ENCODE peak calls at places on chromosome 19, in nine cellular contexts. F is GM23338, B is right atrium auricular region, C is left ventricle myocardium inferior, Z is AG04450, Y is heart right ventricle, V is IMR-90, H is GM23248, P is K562. X is an unnamed sample.
A peak's percentile ranks its signal among the peaks of the same experiment; 100 is the strongest.

GRCh38 chr19:10603084-10603872 is 16.2 kb upstream of the AP1M2 start:
- DNase-seq in Z (no peak), B (peak; percentile 63), P (peak; percentile 64), Y (peak; percentile 34), F (peak; percentile 56), H (no peak), C (peak; percentile 39), V (no peak), X (peak; percentile 86)

GRCh38 chr19:17860331-17860992 is 752 bp downstream of the RPL18A start:
- DNase-seq in P (peak; percentile 41), V (no peak), Y (no peak), C (no peak), F (no peak), B (no peak), H (peak; percentile 61), Z (no peak), X (no peak)

GRCh38 chr19:43620061-43621001 is 902 bp upstream of the ZNF428 start:
- DNase-seq in B (no peak), Z (no peak), V (no peak), C (no peak), F (no peak), Y (peak; percentile 87), P (peak; percentile 52), H (no peak), X (no peak)

GRCh38 chr19:35013047-35013819 is 13.1 kb downstream of the GRAMD1A start:
- DNase-seq in P (peak; percentile 76), V (peak; percentile 57), Y (peak; percentile 81), C (peak; percentile 76), B (peak; percentile 86), H (peak; percentile 65), F (peak; percentile 87), Z (no peak), X (peak; percentile 86)

GRCh38 chr19:2488942-2489731 is 13.2 kb downstream of the GADD45B start:
- DNase-seq in H (peak; percentile 82), Z (no peak), V (no peak), P (no peak), F (peak; percentile 75), Y (peak; percentile 73), B (no peak), C (peak; percentile 62), X (peak; percentile 76)

GRCh38 chr19:15187026-15188007 is 13.5 kb downstream of the NOTCH3 start:
- DNase-seq in B (no peak), V (no peak), F (peak; percentile 82), Z (no peak), Y (no peak), P (peak; percentile 71), C (no peak), H (peak; percentile 44), X (no peak)

GRCh38 chr19:43976732-43977131 is 7.3 kb upstream of the ZNF155 start:
- DNase-seq in H (no peak), Z (no peak), P (no peak), Y (no peak), C (no peak), V (no peak), B (no peak), F (no peak), X (no peak)

GRCh38 chr19:47582320-47582909 is 9.5 kb upstream of the ZNF541 start:
- DNase-seq in V (peak; percentile 85), B (no peak), Z (no peak), H (no peak), C (no peak), Y (no peak), P (no peak), F (no peak), X (no peak)

GRCh38 chr19:44847144-44848035 is 1.3 kb downstream of the NECTIN2 start:
- DNase-seq in Z (no peak), P (peak; percentile 67), Y (peak; percentile 74), C (peak; percentile 70), V (peak; percentile 58), H (peak; percentile 80), B (peak; percentile 87), F (peak; percentile 85), X (peak; percentile 85)

GRCh38 chr19:47619763-47620162 is 10.8 kb downstream of the BICRA start:
- DNase-seq in F (peak; percentile 87), Z (no peak), B (no peak), V (peak; percentile 73), H (no peak), C (no peak), Y (no peak), P (no peak), X (no peak)

GRCh38 chr19:17302391-17303166 is 646 bp downstream of the ABHD8 start:
- DNase-seq in Y (no peak), P (no peak), C (no peak), Z (no peak), F (peak; percentile 72), H (no peak), V (no peak), B (no peak), X (no peak)

GRCh38 chr19:11179716-11180297 is 17.5 kb downstream of the KANK2 start:
- DNase-seq in B (no peak), V (no peak), Z (no peak), H (no peak), P (no peak), C (no peak), F (no peak), Y (no peak), X (no peak)

DNA sequence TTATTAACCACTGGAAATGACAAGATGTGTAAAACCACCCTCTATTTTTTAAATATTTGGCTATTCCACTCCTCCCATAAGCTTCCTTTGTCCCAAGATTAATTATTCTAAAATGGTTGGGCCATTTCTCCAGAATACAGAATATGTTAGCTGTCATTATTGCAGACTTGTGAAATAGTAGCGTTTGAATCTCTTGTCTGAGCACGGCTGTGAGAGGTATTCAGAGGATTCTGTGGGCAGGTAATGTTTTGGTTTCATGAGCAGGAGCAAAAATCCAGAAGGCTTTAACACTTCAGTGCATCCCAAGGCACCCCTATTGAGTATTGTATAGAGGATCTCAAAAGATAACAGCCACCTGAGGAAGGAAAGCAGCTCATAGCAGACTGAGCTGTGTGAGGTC is 256.0 kb downstream of the UQCRFS1 start:
- DNase-seq in Y (no peak), B (no peak), H (no peak), C (no peak), V (no peak), P (no peak), F (no peak), Z (no peak), X (no peak)
- H3K27ac ChIP-seq in Y (no peak overlapping the region), B (no peak overlapping the region), H (no peak overlapping the region), C (no peak overlapping the region), V (no peak overlapping the region), P (no peak overlapping the region), F (no peak overlapping the region), Z (no peak overlapping the region), X (no peak overlapping the region)

DNA sequence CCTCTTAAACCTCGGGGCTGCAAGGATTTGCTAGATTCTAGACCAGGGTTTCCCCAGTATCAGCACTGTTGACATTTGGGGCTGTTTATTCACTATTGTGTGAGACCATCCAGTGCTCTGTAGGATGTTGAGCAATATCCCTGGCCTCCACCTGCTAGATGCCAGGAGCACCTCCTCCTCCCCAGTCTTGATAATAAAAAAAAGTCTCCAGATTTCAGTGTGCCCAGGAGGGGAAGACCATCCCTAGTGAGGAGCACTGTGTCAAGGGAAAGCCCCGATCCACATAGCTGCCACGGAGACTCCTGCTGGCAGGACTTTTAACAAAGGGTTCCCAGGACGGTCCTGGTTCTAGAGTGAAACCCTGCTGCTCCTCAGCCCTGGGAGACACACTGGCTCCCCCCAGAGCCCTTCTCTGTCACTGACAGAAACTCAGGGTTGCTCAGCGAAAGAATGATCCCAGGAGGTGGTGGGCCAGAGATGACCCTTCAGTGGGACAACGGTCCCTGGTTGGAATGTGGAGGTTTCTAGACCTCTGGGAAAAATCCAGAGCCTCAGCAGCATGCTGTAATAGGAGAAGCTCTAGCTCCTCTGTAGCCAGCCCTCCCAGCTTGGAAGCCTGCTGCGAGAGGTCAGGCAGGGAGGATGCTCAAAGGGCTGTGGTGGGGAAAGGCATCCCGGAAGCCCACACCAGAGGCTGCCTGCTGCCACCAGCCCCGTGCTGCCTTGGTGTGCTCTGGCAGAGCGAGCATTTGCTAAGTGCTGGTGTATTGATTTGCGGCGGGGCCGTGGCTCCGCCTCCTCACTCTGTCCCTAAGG is 20.3 kb downstream of the LYL1 start:
- DNase-seq in P (peak; percentile 49), Y (no peak), Z (no peak), V (peak; percentile 62), B (no peak), F (peak; percentile 74), H (peak; percentile 63), C (no peak), X (no peak)
- H3K4me3 ChIP-seq in P (no peak overlapping the region), Y (no peak overlapping the region), Z (no peak overlapping the region), V (no peak overlapping the region), B (no peak overlapping the region), F (no peak overlapping the region), H (no peak overlapping the region), C (no peak overlapping the region), X (no peak overlapping the region)

DNA sequence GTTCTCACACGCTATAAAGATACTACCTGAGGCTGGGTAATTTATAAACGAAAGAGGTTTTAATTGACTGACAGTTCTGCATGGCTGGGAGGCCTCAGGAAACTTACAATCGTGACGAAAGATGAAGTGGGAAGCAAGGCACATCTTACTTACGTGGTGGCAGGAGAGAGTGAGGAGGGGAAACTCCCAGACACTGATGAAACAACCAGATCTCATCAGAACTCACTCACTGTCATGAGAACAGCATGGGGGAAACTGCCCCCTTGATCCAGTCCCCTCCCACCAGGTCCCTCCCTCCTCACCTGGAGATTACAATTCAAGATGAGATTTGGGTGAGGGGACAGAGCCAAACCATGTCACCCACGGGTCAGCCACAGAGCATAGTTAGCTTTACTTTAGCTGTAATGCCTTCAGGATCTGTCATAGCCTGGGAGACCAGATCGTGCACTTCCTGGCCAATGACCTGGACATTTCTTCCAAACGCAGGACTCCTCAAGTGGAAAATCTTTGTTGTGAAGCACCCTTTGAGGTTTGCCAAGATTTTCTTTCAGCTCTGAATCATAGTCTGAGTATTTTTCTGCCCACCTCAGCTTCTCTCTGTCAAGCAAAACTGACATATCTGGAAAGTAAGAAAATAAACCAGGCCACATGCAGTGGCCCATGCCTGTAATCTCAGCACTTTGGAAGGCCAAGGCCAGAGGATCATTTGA is 25.2 kb upstream of the HIF3A start:
- DNase-seq in V (peak; percentile 70), Z (no peak), B (no peak), Y (no peak), C (no peak), H (peak; percentile 93), P (no peak), F (no peak), X (no peak)
- H3K27ac ChIP-seq in V (no peak overlapping the region), Z (no peak overlapping the region), B (no peak overlapping the region), Y (no peak overlapping the region), C (no peak overlapping the region), H (peak overlapping the region; percentile 37), P (no peak overlapping the region), F (peak overlapping the region; percentile 35), X (peak overlapping the region; percentile 18)

DNA sequence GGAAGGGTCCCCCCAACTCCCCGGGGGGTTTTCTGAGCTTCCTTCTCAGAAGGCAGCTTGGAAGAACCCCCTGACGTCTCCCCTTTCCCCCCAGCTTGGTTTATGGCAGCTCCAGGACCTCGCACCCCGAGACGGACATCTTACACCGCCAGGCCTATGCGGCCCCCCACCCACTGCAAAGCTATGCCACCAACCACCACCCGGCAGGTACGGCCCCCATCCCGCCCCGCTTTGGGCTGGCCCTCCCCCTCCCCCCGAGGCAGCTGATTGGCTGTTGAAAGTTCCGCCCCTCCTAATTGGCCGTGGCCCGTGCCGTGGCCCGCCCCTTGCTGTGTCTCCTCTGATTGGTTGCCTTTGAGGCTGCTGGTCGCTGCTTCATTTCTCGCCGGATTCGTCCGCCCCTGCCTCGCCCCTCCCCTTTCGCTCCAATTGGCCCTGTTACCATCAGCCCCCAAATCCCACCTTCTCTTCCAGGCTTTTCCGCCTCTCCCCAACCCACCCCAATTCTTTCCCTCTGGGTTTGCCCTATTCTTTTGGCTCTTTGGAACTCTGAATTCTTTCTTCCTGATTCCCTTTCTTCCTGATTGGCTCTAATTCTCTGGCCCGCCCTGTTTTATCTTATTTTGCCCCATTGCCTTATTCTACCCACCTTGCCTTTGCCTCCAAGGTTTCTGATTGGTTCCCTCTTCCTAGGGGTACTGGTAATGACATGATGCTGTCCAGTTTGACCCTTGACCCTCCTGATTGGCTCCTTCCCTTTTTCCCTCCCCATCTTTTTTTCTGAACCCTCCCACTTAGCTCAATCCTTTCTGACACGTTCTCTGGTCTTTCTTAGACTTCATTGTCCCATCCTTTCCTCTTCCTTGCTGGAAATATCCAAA is 2.5 kb downstream of the PRR12 start:
- DNase-seq in H (peak; percentile 96), B (peak; percentile 96), Y (peak; percentile 92), Z (peak; percentile 66), C (peak; percentile 95), F (peak; percentile 99), P (peak; percentile 98), V (peak; percentile 89), X (peak; percentile 97)
- H3K4me3 ChIP-seq in H (peak overlapping the region; percentile 95), B (peak overlapping the region; percentile 95), Y (peak overlapping the region; percentile 80), Z (peak overlapping the region; percentile 86), C (peak overlapping the region; percentile 94), F (peak overlapping the region; percentile 99), P (peak overlapping the region; percentile 88), V (peak overlapping the region; percentile 97), X (peak overlapping the region; percentile 81)

X was measured in ascending aorta.